ENCODE peak calls at places on chromosomes 2 and 18, in five cellular contexts. One of them, this sample, is unnamed.

GRCh38 chr18:34660572-34660971 is 49.5 kb upstream of the DTNA start:
- DNase-seq in kidney epithelial cell: no peak
- DNase-seq in NCI-H1417: no peak
- DNase-seq in CD4-positive, alpha-beta T cell: no peak
- DNase-seq in HEK293T: no peak
- DNase-seq in this sample: no peak

GRCh38 chr2:170070778-170071177 is 107.2 kb upstream of the MYO3B start:
- DNase-seq in CD4-positive, alpha-beta T cell: no peak
- DNase-seq in NCI-H1417: no peak
- DNase-seq in HEK293T: no peak
- DNase-seq in kidney epithelial cell: no peak
- DNase-seq in this sample: no peak

GRCh38 chr2:2232167-2232566 is 98.9 kb downstream of the MYT1L start:
- DNase-seq in kidney epithelial cell: no peak
- DNase-seq in HEK293T: no peak
- DNase-seq in CD4-positive, alpha-beta T cell: no peak
- DNase-seq in NCI-H1417: no peak
- DNase-seq in this sample: no peak

GRCh38 chr2:235021752-235022151 is 69.9 kb downstream of the SH3BP4 start:
- DNase-seq in kidney epithelial cell: peak; percentile 56
- DNase-seq in HEK293T: no peak
- DNase-seq in NCI-H1417: no peak
- DNase-seq in CD4-positive, alpha-beta T cell: no peak
- DNase-seq in this sample: no peak

GRCh38 chr2:46489430-46489829 is 10.1 kb downstream of the TMEM247 start:
- DNase-seq in kidney epithelial cell: no peak
- DNase-seq in HEK293T: no peak
- DNase-seq in CD4-positive, alpha-beta T cell: no peak
- DNase-seq in NCI-H1417: no peak
- DNase-seq in this sample: no peak

GRCh38 chr2:96505231-96505889 is at the start of gene NEURL3:
- DNase-seq in kidney epithelial cell: peak; percentile 95
- DNase-seq in NCI-H1417: no peak
- DNase-seq in HEK293T: no peak
- DNase-seq in CD4-positive, alpha-beta T cell: no peak
- DNase-seq in this sample: no peak

GRCh38 chr2:44689516-44689915 is 252.0 kb upstream of the SIX3 start:
- DNase-seq in CD4-positive, alpha-beta T cell: no peak
- DNase-seq in NCI-H1417: no peak
- DNase-seq in kidney epithelial cell: no peak
- DNase-seq in HEK293T: no peak
- DNase-seq in this sample: no peak

GRCh38 chr18:8706981-8707940 is 1.9 kb downstream of the MTCL1 start:
- DNase-seq in kidney epithelial cell: no peak
- DNase-seq in CD4-positive, alpha-beta T cell: no peak
- DNase-seq in NCI-H1417: peak; percentile 90
- DNase-seq in HEK293T: peak; percentile 39
- DNase-seq in this sample: no peak

GRCh38 chr2:60806988-60807681 is 51.1 kb downstream of the PAPOLG start:
- DNase-seq in kidney epithelial cell: peak; percentile 12
- DNase-seq in HEK293T: peak; percentile 28
- DNase-seq in CD4-positive, alpha-beta T cell: no peak
- DNase-seq in NCI-H1417: peak; percentile 79
- DNase-seq in this sample: no peak

GRCh38 chr18:73987247-73987980 is 160.2 kb downstream of the FBXO15 start:
- DNase-seq in HEK293T: no peak
- DNase-seq in kidney epithelial cell: no peak
- DNase-seq in NCI-H1417: no peak
- DNase-seq in CD4-positive, alpha-beta T cell: no peak
- DNase-seq in this sample: no peak

GRCh38 chr2:216339456-216340279 is 32.6 kb downstream of the MARCHF4 start:
- DNase-seq in kidney epithelial cell: no peak
- DNase-seq in NCI-H1417: peak; percentile 94
- DNase-seq in CD4-positive, alpha-beta T cell: no peak
- DNase-seq in HEK293T: peak; percentile 31
- DNase-seq in this sample: no peak

GRCh38 chr2:191501390-191502168 is 176.4 kb upstream of the NABP1 start:
- DNase-seq in CD4-positive, alpha-beta T cell: no peak
- DNase-seq in HEK293T: no peak
- DNase-seq in kidney epithelial cell: no peak
- DNase-seq in NCI-H1417: no peak
- DNase-seq in this sample: no peak

GRCh38 chr2:168216351-168217005 is 30.9 kb downstream of the STK39 start:
- DNase-seq in CD4-positive, alpha-beta T cell: no peak
- DNase-seq in HEK293T: no peak
- DNase-seq in NCI-H1417: no peak
- DNase-seq in kidney epithelial cell: no peak
- DNase-seq in this sample: no peak

GRCh38 chr18:48542513-48543181 is 3.8 kb downstream of the CTIF start:
- DNase-seq in NCI-H1417: no peak
- DNase-seq in HEK293T: no peak
- DNase-seq in kidney epithelial cell: no peak
- DNase-seq in CD4-positive, alpha-beta T cell: no peak
- DNase-seq in this sample: no peak

GRCh38 chr2:16112972-16113560 is 172.7 kb downstream of the MYCN start:
- DNase-seq in kidney epithelial cell: no peak
- DNase-seq in NCI-H1417: no peak
- DNase-seq in CD4-positive, alpha-beta T cell: no peak
- DNase-seq in HEK293T: no peak
- DNase-seq in this sample: no peak

GRCh38 chr18:10580215-10580614 is 54.4 kb downstream of the NAPG start:
- DNase-seq in CD4-positive, alpha-beta T cell: no peak
- DNase-seq in HEK293T: no peak
- DNase-seq in NCI-H1417: no peak
- DNase-seq in kidney epithelial cell: no peak
- DNase-seq in this sample: no peak

GRCh38 chr18:6249110-6249680 is 165.5 kb downstream of the L3MBTL4 start:
- DNase-seq in kidney epithelial cell: no peak
- DNase-seq in HEK293T: no peak
- DNase-seq in CD4-positive, alpha-beta T cell: no peak
- DNase-seq in NCI-H1417: no peak
- DNase-seq in this sample: no peak

GRCh38 chr2:118224144-118224887 is 136.0 kb downstream of the INSIG2 start:
- DNase-seq in HEK293T: no peak
- DNase-seq in kidney epithelial cell: no peak
- DNase-seq in NCI-H1417: no peak
- DNase-seq in CD4-positive, alpha-beta T cell: peak; percentile 12
- DNase-seq in this sample: peak; percentile 12

GRCh38 chr2:38709515-38710194 is 41.5 kb downstream of the SRSF7 start:
- DNase-seq in CD4-positive, alpha-beta T cell: no peak
- DNase-seq in HEK293T: no peak
- DNase-seq in NCI-H1417: peak; percentile 17
- DNase-seq in kidney epithelial cell: no peak
- DNase-seq in this sample: peak; percentile 40

GRCh38 chr2:160968183-160968582 is 192.0 kb upstream of the TANK start:
- DNase-seq in HEK293T: no peak
- DNase-seq in kidney epithelial cell: no peak
- DNase-seq in CD4-positive, alpha-beta T cell: no peak
- DNase-seq in NCI-H1417: no peak
- DNase-seq in this sample: no peak

GRCh38 chr2:10532631-10533101 is 84.5 kb upstream of the ODC1 start:
- DNase-seq in kidney epithelial cell: peak; percentile 56
- DNase-seq in CD4-positive, alpha-beta T cell: no peak
- DNase-seq in NCI-H1417: no peak
- DNase-seq in HEK293T: no peak
- DNase-seq in this sample: no peak

GRCh38 chr2:146982393-146982846 is 862.4 kb upstream of the ACVR2A start:
- DNase-seq in kidney epithelial cell: peak; percentile 26
- DNase-seq in HEK293T: no peak
- DNase-seq in CD4-positive, alpha-beta T cell: no peak
- DNase-seq in NCI-H1417: no peak
- DNase-seq in this sample: no peak

GRCh38 chr2:81007104-81007503 is 702.6 kb upstream of the LRRTM1 start:
- DNase-seq in NCI-H1417: no peak
- DNase-seq in CD4-positive, alpha-beta T cell: no peak
- DNase-seq in HEK293T: no peak
- DNase-seq in kidney epithelial cell: no peak
- DNase-seq in this sample: no peak

GRCh38 chr2:221423212-221423804 is 148.8 kb downstream of the EPHA4 start:
- DNase-seq in HEK293T: no peak
- DNase-seq in CD4-positive, alpha-beta T cell: no peak
- DNase-seq in kidney epithelial cell: no peak
- DNase-seq in NCI-H1417: peak; percentile 1
- DNase-seq in this sample: no peak

GRCh38 chr2:66578067-66578852 is 143.3 kb downstream of the MEIS1 start:
- DNase-seq in kidney epithelial cell: no peak
- DNase-seq in HEK293T: no peak
- DNase-seq in NCI-H1417: peak; percentile 59
- DNase-seq in CD4-positive, alpha-beta T cell: no peak
- DNase-seq in this sample: no peak

GRCh38 chr2:147173186-147173575 is 671.6 kb upstream of the ACVR2A start:
- DNase-seq in NCI-H1417: no peak
- DNase-seq in HEK293T: no peak
- DNase-seq in CD4-positive, alpha-beta T cell: no peak
- DNase-seq in kidney epithelial cell: peak; percentile 29
- DNase-seq in this sample: no peak

GRCh38 chr2:239688098-239688497 is 287.3 kb upstream of the HDAC4 start:
- DNase-seq in HEK293T: peak; percentile 57
- DNase-seq in CD4-positive, alpha-beta T cell: no peak
- DNase-seq in kidney epithelial cell: no peak
- DNase-seq in NCI-H1417: no peak
- DNase-seq in this sample: no peak

GRCh38 chr2:156901373-156902031 is 356.0 kb upstream of the GALNT5 start:
- DNase-seq in HEK293T: no peak
- DNase-seq in kidney epithelial cell: no peak
- DNase-seq in CD4-positive, alpha-beta T cell: no peak
- DNase-seq in NCI-H1417: no peak
- DNase-seq in this sample: no peak

GRCh38 chr2:152250421-152251100 is 75.0 kb upstream of the STAM2 start:
- DNase-seq in NCI-H1417: no peak
- DNase-seq in CD4-positive, alpha-beta T cell: no peak
- DNase-seq in kidney epithelial cell: no peak
- DNase-seq in HEK293T: no peak
- DNase-seq in this sample: no peak

GRCh38 chr2:7813541-7814310 is 868.1 kb upstream of the ID2 start:
- DNase-seq in NCI-H1417: no peak
- DNase-seq in kidney epithelial cell: no peak
- DNase-seq in CD4-positive, alpha-beta T cell: no peak
- DNase-seq in HEK293T: no peak
- DNase-seq in this sample: no peak

GRCh38 chr18:76558881-76559667 is 64.0 kb upstream of the ZNF516 start:
- DNase-seq in NCI-H1417: no peak
- DNase-seq in HEK293T: no peak
- DNase-seq in kidney epithelial cell: peak; percentile 32
- DNase-seq in CD4-positive, alpha-beta T cell: no peak
- DNase-seq in this sample: no peak

GRCh38 chr2:128299628-128300027 is 19.0 kb downstream of the HS6ST1 start:
- DNase-seq in kidney epithelial cell: no peak
- DNase-seq in CD4-positive, alpha-beta T cell: no peak
- DNase-seq in NCI-H1417: no peak
- DNase-seq in HEK293T: no peak
- DNase-seq in this sample: no peak

GRCh38 chr2:73172963-73173362 is 29.4 kb upstream of the NOTO start:
- DNase-seq in HEK293T: no peak
- DNase-seq in NCI-H1417: no peak
- DNase-seq in kidney epithelial cell: no peak
- DNase-seq in CD4-positive, alpha-beta T cell: no peak
- DNase-seq in this sample: no peak

GRCh38 chr2:212173771-212174510 is 364.7 kb downstream of the ERBB4 start:
- DNase-seq in CD4-positive, alpha-beta T cell: no peak
- DNase-seq in NCI-H1417: peak; percentile 23
- DNase-seq in HEK293T: no peak
- DNase-seq in kidney epithelial cell: no peak
- DNase-seq in this sample: no peak

GRCh38 chr2:172749377-172749776 is 13.7 kb downstream of the RAPGEF4 start:
- DNase-seq in kidney epithelial cell: no peak
- DNase-seq in NCI-H1417: no peak
- DNase-seq in CD4-positive, alpha-beta T cell: no peak
- DNase-seq in HEK293T: no peak
- DNase-seq in this sample: no peak